ENCODE peak calls at places on chromosomes 12 and 14, in five cellular contexts. One of them, this sample, is unnamed.

GRCh38 chr14:104220225-104221070 is 82.1 kb downstream of the KIF26A start:
- DNase-seq in Caki2: no peak
- DNase-seq in NCI-H345: no peak
- DNase-seq in neuronal stem cell: no peak
- DNase-seq in AG09319: no peak
- DNase-seq in this sample: no peak

GRCh38 chr12:53770281-53770680 is 18.5 kb upstream of the CISTR start:
- DNase-seq in Caki2: no peak
- DNase-seq in NCI-H345: no peak
- DNase-seq in neuronal stem cell: no peak
- DNase-seq in AG09319: peak
- DNase-seq in this sample: no peak

GRCh38 chr12:27969901-27970390 is 2.6 kb downstream of the PTHLH start:
- DNase-seq in Caki2: peak
- DNase-seq in NCI-H345: peak
- DNase-seq in neuronal stem cell: peak
- DNase-seq in AG09319: no peak
- DNase-seq in this sample: no peak

GRCh38 chr14:74429221-74429691 is 3.2 kb upstream of the SYNDIG1L start:
- DNase-seq in Caki2: no peak
- DNase-seq in NCI-H345: no peak
- DNase-seq in neuronal stem cell: no peak
- DNase-seq in AG09319: no peak
- DNase-seq in this sample: peak

GRCh38 chr14:98187302-98187701 is 1084.7 kb downstream of the BCL11B start:
- DNase-seq in Caki2: no peak
- DNase-seq in NCI-H345: no peak
- DNase-seq in neuronal stem cell: no peak
- DNase-seq in AG09319: no peak
- DNase-seq in this sample: no peak

GRCh38 chr12:95738024-95738611 is 52.4 kb downstream of the NTN4 start:
- DNase-seq in Caki2: no peak
- DNase-seq in NCI-H345: no peak
- DNase-seq in neuronal stem cell: no peak
- DNase-seq in AG09319: no peak
- DNase-seq in this sample: no peak

GRCh38 chr14:72781476-72782181 is 112.3 kb downstream of the DPF3 start:
- DNase-seq in Caki2: peak
- DNase-seq in NCI-H345: no peak
- DNase-seq in neuronal stem cell: no peak
- DNase-seq in AG09319: no peak
- DNase-seq in this sample: no peak

GRCh38 chr14:54364555-54365415 is 32.0 kb upstream of the CDKN3 start:
- DNase-seq in Caki2: peak
- DNase-seq in NCI-H345: no peak
- DNase-seq in neuronal stem cell: no peak
- DNase-seq in AG09319: no peak
- DNase-seq in this sample: no peak

GRCh38 chr12:119988788-119989618 is at the start of gene BICDL1:
- DNase-seq in Caki2: peak
- DNase-seq in NCI-H345: peak
- DNase-seq in neuronal stem cell: peak
- DNase-seq in AG09319: no peak
- DNase-seq in this sample: peak

GRCh38 chr12:3882896-3883564 is 9.8 kb upstream of the PARP11 start:
- DNase-seq in Caki2: peak
- DNase-seq in NCI-H345: no peak
- DNase-seq in neuronal stem cell: no peak
- DNase-seq in AG09319: no peak
- DNase-seq in this sample: no peak